ENCODE peak calls at places on chromosomes 13 and 19, in eight cellular contexts. Y, F, P, Q, N, A, Z and O are unnamed samples.

GRCh38 chr19:33285441-33285927 is 16.9 kb downstream of the CEBPA start:
- DNase-seq in Q (no peak), A (no peak), Y (no peak), F (no peak), Z (no peak), P (no peak), N (no peak), O (no peak)

GRCh38 chr13:110965038-110965754 is 50.3 kb upstream of the ANKRD10 start:
- DNase-seq in Z (no peak), A (no peak), Q (no peak), P (no peak), Y (no peak), F (no peak), N (no peak), O (peak)

GRCh38 chr19:49570997-49571676 is 9.2 kb downstream of the NOSIP start:
- DNase-seq in P (no peak), F (no peak), Z (no peak), Y (no peak), Q (no peak), N (no peak), A (no peak), O (no peak)

GRCh38 chr13:106369858-106370257 is 165.6 kb downstream of the EFNB2 start:
- DNase-seq in P (no peak), A (no peak), N (no peak), Q (no peak), F (no peak), Z (no peak), Y (no peak), O (no peak)

GRCh38 chr13:40787062-40787461 is 2.3 kb upstream of the SLC25A15 start:
- DNase-seq in F (no peak), P (no peak), N (no peak), A (no peak), Q (no peak), Z (no peak), Y (no peak), O (no peak)

GRCh38 chr13:112159575-112160547 is 92.9 kb downstream of the SOX1 start:
- DNase-seq in Y (no peak), N (no peak), Z (no peak), A (no peak), P (no peak), Q (no peak), F (peak), O (no peak)

GRCh38 chr13:114019367-114019766 is 45.5 kb upstream of the C13orf46 start:
- DNase-seq in Q (no peak), N (peak), A (no peak), Y (peak), Z (no peak), F (no peak), P (no peak), O (no peak)

GRCh38 chr13:49097374-49097773 is 121.7 kb downstream of the FNDC3A start:
- DNase-seq in A (no peak), P (no peak), Z (no peak), Q (no peak), N (no peak), F (no peak), Y (no peak), O (no peak)

GRCh38 chr13:94419304-94419943 is 60.1 kb downstream of the DCT start:
- DNase-seq in P (no peak), Q (no peak), Z (no peak), N (no peak), A (no peak), Y (no peak), F (no peak), O (peak)

GRCh38 chr13:62193919-62194318 is 778.3 kb upstream of the PCDH20 start:
- DNase-seq in A (no peak), Y (no peak), F (no peak), Q (no peak), N (no peak), Z (no peak), P (no peak), O (no peak)

GRCh38 chr13:53126803-53127202 is 98.2 kb downstream of the OLFM4 start:
- DNase-seq in Y (no peak), A (no peak), F (no peak), P (no peak), Z (no peak), N (no peak), Q (no peak), O (no peak)

GRCh38 chr13:21395953-21396352 is 63.1 kb downstream of the ZDHHC20 start:
- DNase-seq in F (no peak), N (no peak), Y (no peak), Z (no peak), P (no peak), Q (no peak), A (no peak), O (no peak)

GRCh38 chr13:91537376-91537775 is 139.0 kb downstream of the GPC5 start:
- DNase-seq in A (no peak), P (no peak), Y (no peak), Z (no peak), F (no peak), N (no peak), Q (no peak), O (no peak)

GRCh38 chr19:8361921-8362793 is 1.8 kb upstream of the ANGPTL4 start:
- DNase-seq in Y (no peak), P (no peak), A (no peak), Z (no peak), F (peak), N (no peak), Q (peak), O (no peak)

GRCh38 chr19:6457958-6458694 is 1.5 kb downstream of the SLC25A23 start:
- DNase-seq in Y (no peak), Z (no peak), A (no peak), P (no peak), F (no peak), N (no peak), Q (no peak), O (no peak)

GRCh38 chr19:18428837-18429674 is 8.9 kb downstream of the ISYNA1 start:
- DNase-seq in N (peak), P (peak), Y (peak), Z (no peak), A (no peak), Q (peak), F (peak), O (no peak)

GRCh38 chr19:12695514-12695913 is 917 bp downstream of the FBXW9 start:
- DNase-seq in P (no peak), Z (no peak), F (no peak), Q (no peak), N (no peak), A (no peak), Y (no peak), O (no peak)

GRCh38 chr13:95607363-95607762 is 37.1 kb downstream of the DZIP1 start:
- DNase-seq in F (no peak), Y (no peak), P (no peak), Q (no peak), Z (no peak), A (no peak), N (no peak), O (no peak)

GRCh38 chr13:19838726-19839342 is 24.6 kb downstream of the ZMYM5 start:
- DNase-seq in Y (no peak), A (no peak), P (no peak), Q (no peak), F (no peak), N (no peak), Z (no peak), O (no peak)

GRCh38 chr13:63448654-63449053 is 2033.0 kb upstream of the PCDH20 start:
- DNase-seq in P (no peak), Q (no peak), N (no peak), Y (no peak), Z (no peak), F (no peak), A (no peak), O (no peak)

GRCh38 chr19:6480843-6481415 is 658 bp downstream of the DENND1C start:
- DNase-seq in Q (no peak), P (no peak), F (no peak), A (no peak), Z (no peak), N (no peak), Y (no peak), O (no peak)

GRCh38 chr19:2451741-2452140 is 5.0 kb downstream of the LMNB2 start:
- DNase-seq in N (no peak), Y (no peak), P (no peak), A (no peak), Q (no peak), F (no peak), Z (no peak), O (no peak)

GRCh38 chr13:34458756-34459462 is 483.2 kb upstream of the NBEA start:
- DNase-seq in F (no peak), Y (no peak), N (no peak), P (no peak), Z (no peak), Q (peak), A (peak), O (no peak)

GRCh38 chr19:2927032-2927430 is 17.7 kb downstream of the ZNF77 start:
- DNase-seq in N (no peak), A (no peak), F (no peak), Q (no peak), P (no peak), Y (no peak), Z (no peak), O (no peak)